ENCODE peak calls at places on chromosomes 12 and 14, in six cellular contexts. Y is thyroid gland, E is lower leg skin, U is MM.1S, W is choroid plexus epithelial cell, F is A549. S is an unnamed sample.

GRCh38 chr12:121296618-121297476 is at the start of gene CAMKK2:
- DNase-seq in Y (peak), E (peak), U (peak), W (peak), F (peak), S (no peak)

GRCh38 chr12:95397566-95397965 is 76.4 kb upstream of the METAP2 start:
- DNase-seq in Y (no peak), E (no peak), U (no peak), W (no peak), F (no peak), S (no peak)

GRCh38 chr12:56636118-56636674 is 6.1 kb upstream of the BAZ2A start:
- DNase-seq in Y (peak), E (peak), U (peak), W (peak), F (peak), S (no peak)

GRCh38 chr12:17076335-17076734 is 470.4 kb upstream of the LMO3 start:
- DNase-seq in Y (no peak), E (no peak), U (no peak), W (no peak), F (peak), S (no peak)

GRCh38 chr12:96054262-96054645 is 18.9 kb upstream of the LTA4H start:
- DNase-seq in Y (no peak), E (no peak), U (no peak), W (no peak), F (no peak), S (no peak)

GRCh38 chr12:95547522-95548055 is 3.7 kb downstream of the USP44 start:
- DNase-seq in Y (no peak), E (peak), U (no peak), W (peak), F (no peak), S (no peak)

GRCh38 chr14:99737451-99737951 is 53.4 kb downstream of the CYP46A1 start:
- DNase-seq in Y (peak), E (no peak), U (no peak), W (no peak), F (peak), S (no peak)

GRCh38 chr14:61103541-61104339 is 122.7 kb downstream of the SLC38A6 start:
- DNase-seq in Y (no peak), E (peak), U (no peak), W (peak), F (peak), S (peak)

GRCh38 chr12:49920241-49920914 is 16.7 kb upstream of the FAIM2 start:
- DNase-seq in Y (no peak), E (no peak), U (no peak), W (peak), F (no peak), S (no peak)

GRCh38 chr12:111034911-111035577 is 114.7 kb upstream of the MYL2 start:
- DNase-seq in Y (peak), E (no peak), U (no peak), W (peak), F (peak), S (no peak)

GRCh38 chr12:46454981-46455380 is 82.4 kb upstream of the SLC38A2 start:
- DNase-seq in Y (no peak), E (no peak), U (no peak), W (no peak), F (no peak), S (no peak)

GRCh38 chr12:109752117-109753053 is 38.8 kb downstream of the FAM222A start:
- DNase-seq in Y (no peak), E (no peak), U (no peak), W (no peak), F (no peak), S (no peak)

GRCh38 chr12:122333142-122334087 is 67.1 kb upstream of the VPS33A start:
- DNase-seq in Y (no peak), E (no peak), U (no peak), W (peak), F (no peak), S (no peak)

GRCh38 chr12:100675432-100675831 is 101.9 kb downstream of the GAS2L3 start:
- DNase-seq in Y (peak), E (no peak), U (no peak), W (peak), F (no peak), S (peak)

GRCh38 chr14:104651876-104652260 is 37.5 kb upstream of the INF2 start:
- DNase-seq in Y (no peak), E (no peak), U (no peak), W (no peak), F (no peak), S (no peak)

GRCh38 chr14:65255583-65256443 is 153.5 kb upstream of the MAX start:
- DNase-seq in Y (peak), E (peak), U (no peak), W (peak), F (no peak), S (no peak)

GRCh38 chr14:68191567-68192321 is 372.2 kb downstream of the RAD51B start:
- DNase-seq in Y (peak), E (no peak), U (no peak), W (peak), F (peak), S (no peak)

GRCh38 chr12:132730353-132730752 is 19.7 kb downstream of the PGAM5 start:
- DNase-seq in Y (no peak), E (no peak), U (no peak), W (no peak), F (no peak), S (no peak)

GRCh38 chr12:92242917-92243316 is 97.3 kb upstream of the BTG1 start:
- DNase-seq in Y (no peak), E (no peak), U (no peak), W (peak), F (no peak), S (peak)

DNA sequence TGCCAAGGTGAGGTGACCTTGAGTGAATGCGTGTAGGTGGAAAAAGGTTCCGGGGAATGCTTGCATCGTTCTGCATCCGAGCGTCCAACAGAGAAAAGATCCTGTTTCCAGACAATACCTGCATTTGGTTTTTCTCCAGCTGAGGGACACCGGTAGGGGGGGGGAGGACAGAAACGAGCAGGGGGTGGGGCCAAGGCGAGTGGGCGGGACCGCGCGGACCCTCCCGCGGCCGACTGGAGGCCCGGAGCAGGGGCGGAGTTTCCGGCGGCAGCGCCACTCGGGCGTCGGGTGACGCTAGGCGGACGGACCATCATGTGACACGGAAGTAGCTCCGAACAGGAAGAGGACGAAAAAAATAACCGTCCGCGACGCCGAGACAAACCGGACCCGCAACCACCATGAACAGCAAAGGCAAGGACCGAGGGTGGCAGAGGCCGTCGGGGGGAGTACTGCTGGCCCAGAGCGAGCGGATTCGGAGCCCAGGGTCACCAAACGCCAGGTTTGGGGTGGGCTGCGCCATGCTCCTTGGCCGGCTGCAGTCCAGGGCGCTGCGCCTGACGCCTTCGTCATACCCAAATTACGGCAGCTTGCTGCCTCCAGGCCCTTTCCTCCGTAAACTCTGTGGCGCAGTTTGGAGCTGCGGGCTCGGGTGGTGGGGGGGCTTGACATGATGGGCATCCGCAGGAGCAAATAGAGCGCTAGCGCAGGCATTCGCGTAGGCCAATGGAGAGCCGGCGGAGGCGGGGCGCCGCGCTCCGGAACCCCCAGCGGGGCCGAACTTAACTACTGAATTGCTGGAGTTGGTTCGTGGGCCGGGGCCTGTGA is at the start of gene DAZAP2:
- DNase-seq in Y (peak), E (peak), U (peak), W (peak), F (peak), S (peak)
- TF ChIP-seq CTCF in Y (no peak), E (no peak), U (no peak), W (no peak), F (no peak), S (peak)

GRCh38 chr12:26195641-26196423 is 459 bp downstream of the SSPN start:
- DNase-seq in Y (peak), E (no peak), U (peak), W (peak), F (peak), S (no peak)

GRCh38 chr12:26198742-26199141 is 3.4 kb downstream of the SSPN start:
- DNase-seq in Y (no peak), E (no peak), U (no peak), W (peak), F (no peak), S (no peak)

GRCh38 chr12:26195250-26195640 is at the start of gene SSPN:
- DNase-seq in Y (peak), E (no peak), U (peak), W (peak), F (no peak), S (no peak)

GRCh38 chr12:26197832-26198231 is 2.5 kb downstream of the SSPN start:
- DNase-seq in Y (no peak), E (no peak), U (no peak), W (no peak), F (no peak), S (no peak)

GRCh38 chr12:26196424-26196722 is 1.0 kb downstream of the SSPN start:
- DNase-seq in Y (peak), E (no peak), U (no peak), W (peak), F (no peak), S (no peak)
- H3K4me3 ChIP-seq in Y (peak), E (no peak), U (no peak), W (peak), F (peak), S (peak)

DNA sequence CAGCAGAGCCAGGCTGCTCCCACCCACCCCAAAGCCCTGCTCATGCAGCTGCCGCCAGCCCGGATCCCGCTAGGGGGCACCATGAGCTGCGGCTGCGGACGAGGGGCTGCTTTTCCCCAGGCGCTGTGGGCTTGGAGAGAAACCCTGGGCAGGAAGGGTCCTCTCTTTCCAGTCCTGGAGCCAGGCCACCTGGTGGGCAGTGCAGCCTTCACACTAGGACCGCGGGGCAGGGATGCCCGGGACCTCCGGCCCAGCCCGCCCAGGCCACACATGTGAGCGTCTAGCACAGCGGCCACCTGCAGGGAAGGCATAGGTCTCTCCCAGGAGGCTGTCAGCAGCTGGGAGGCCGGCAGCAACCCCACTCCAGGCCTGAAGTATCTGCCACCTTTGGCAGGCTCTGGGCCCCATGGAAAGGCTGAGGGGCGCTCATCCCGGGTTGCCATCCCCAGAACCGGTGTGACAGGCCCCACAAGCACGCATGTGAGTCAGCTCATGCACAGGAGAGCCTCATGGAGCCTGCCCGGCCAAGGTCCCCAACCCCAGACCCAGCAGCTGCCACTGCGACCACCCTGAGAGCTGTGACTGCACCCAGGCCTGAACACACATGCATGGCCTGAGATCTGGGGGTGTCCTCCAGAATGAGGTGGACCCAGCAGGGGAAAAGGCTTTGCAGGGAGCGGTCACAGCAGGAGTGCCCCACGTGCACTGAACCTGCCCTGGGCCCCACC is 280.0 kb upstream of the RTL1 start:
- DNase-seq in Y (no peak), E (no peak), U (no peak), W (peak), F (no peak), S (no peak)
- TF ChIP-seq CTCF in Y (no peak), E (no peak), U (no peak), W (peak), F (peak), S (peak)

DNA sequence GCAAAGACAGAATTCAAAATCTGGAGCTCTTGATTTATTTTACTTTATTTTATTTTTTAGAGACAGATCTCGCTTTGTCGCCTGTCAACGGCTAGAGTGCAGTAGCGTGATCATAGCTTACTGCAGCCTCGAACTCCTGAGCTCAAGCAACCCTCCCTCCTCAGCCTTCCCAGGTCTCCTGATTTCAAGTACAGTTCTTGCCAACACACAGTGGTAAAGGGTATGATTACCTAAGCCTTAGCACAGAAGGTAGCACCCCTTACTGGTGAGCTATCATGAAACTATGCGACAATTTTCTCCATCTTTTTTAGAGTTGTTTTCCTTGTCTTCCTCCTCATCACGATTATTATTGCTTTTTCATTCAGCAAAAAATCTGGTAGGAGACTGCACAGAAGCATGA is 94.3 kb upstream of the ETV6 start:
- DNase-seq in Y (no peak), E (no peak), U (no peak), W (no peak), F (no peak), S (no peak)
- H3K4me3 ChIP-seq in Y (no peak), E (no peak), U (no peak), W (no peak), F (no peak), S (no peak)

DNA sequence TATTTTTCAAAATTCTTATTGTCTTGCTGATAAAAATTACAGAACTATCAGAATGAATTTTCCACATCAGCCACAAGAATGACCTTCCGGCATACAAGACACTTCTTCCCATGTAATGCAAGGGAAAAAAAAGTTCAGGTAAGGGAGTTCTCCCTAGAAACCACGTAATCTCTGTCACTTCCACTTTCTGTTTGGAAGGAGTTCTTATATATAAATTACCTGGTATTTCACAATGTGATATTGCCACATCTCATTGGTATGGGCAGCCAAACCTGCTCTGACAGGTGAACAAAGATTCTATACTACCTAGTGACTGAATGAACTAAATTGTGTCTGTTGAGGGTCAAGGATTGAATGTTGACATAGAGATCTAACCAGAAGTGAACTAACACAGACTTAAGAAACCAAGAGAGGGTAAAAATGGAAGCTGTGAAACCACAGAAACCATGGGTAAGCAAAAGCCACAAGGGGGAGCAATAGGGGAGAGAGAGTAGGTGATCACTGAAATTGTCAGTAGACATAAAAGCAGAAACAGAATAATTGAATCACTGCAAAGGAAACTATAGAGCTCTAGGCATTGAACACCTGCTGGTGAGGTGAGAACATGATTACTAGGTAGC is 161.3 kb downstream of the RPL10L start:
- DNase-seq in Y (no peak), E (no peak), U (peak), W (peak), F (no peak), S (no peak)
- TF ChIP-seq CTCF in Y (no peak), E (no peak), U (peak), W (peak), F (no peak), S (no peak)